ENCODE peak calls at places on chromosome X, in seven cellular contexts. One of them, this sample, is unnamed. For H3K9me3, the result is how much of the 10 kb centered on the place peaks cover.

GRCh38 chrX:78650906-78651437 is 8.2 kb downstream of the RTL3 start:
- DNase-seq in OCI-LY7: no peak
- DNase-seq in mucosa of descending colon: no peak
- DNase-seq in upper lobe of right lung: no peak
- DNase-seq in heart right ventricle: no peak
- DNase-seq in Panc1: no peak
- DNase-seq in AG04450: no peak
- DNase-seq in this sample: no peak

GRCh38 chrX:3263681-3264126 is 82.7 kb downstream of the MXRA5 start:
- DNase-seq in AG04450: no peak
- DNase-seq in OCI-LY7: no peak
- DNase-seq in mucosa of descending colon: no peak
- DNase-seq in Panc1: no peak
- DNase-seq in heart right ventricle: no peak
- DNase-seq in upper lobe of right lung: no peak
- DNase-seq in this sample: no peak

GRCh38 chrX:40434947-40435346 is 145.8 kb upstream of the ATP6AP2 start:
- DNase-seq in Panc1: no peak
- DNase-seq in mucosa of descending colon: no peak
- DNase-seq in AG04450: no peak
- DNase-seq in upper lobe of right lung: no peak
- DNase-seq in heart right ventricle: no peak
- DNase-seq in OCI-LY7: no peak
- DNase-seq in this sample: peak

GRCh38 chrX:10090319-10090718 is 66.5 kb upstream of the CLCN4 start:
- DNase-seq in AG04450: no peak
- DNase-seq in OCI-LY7: no peak
- DNase-seq in upper lobe of right lung: no peak
- DNase-seq in Panc1: no peak
- DNase-seq in heart right ventricle: no peak
- DNase-seq in mucosa of descending colon: no peak
- DNase-seq in this sample: no peak

GRCh38 chrX:48957477-48957826 is at the start of gene OTUD5:
- DNase-seq in Panc1: no peak
- DNase-seq in AG04450: no peak
- DNase-seq in upper lobe of right lung: peak
- DNase-seq in heart right ventricle: peak
- DNase-seq in mucosa of descending colon: peak
- DNase-seq in OCI-LY7: peak
- DNase-seq in this sample: no peak

GRCh38 chrX:131633285-131633917 is 89.5 kb downstream of the OR13H1 start:
- DNase-seq in Panc1: peak
- DNase-seq in OCI-LY7: peak
- DNase-seq in heart right ventricle: peak
- DNase-seq in mucosa of descending colon: no peak
- DNase-seq in AG04450: no peak
- DNase-seq in upper lobe of right lung: no peak
- DNase-seq in this sample: no peak

GRCh38 chrX:148310402-148311200 is 189.8 kb upstream of the AFF2 start:
- DNase-seq in AG04450: no peak
- DNase-seq in upper lobe of right lung: no peak
- DNase-seq in mucosa of descending colon: no peak
- DNase-seq in OCI-LY7: peak
- DNase-seq in heart right ventricle: no peak
- DNase-seq in Panc1: no peak
- DNase-seq in this sample: no peak

GRCh38 chrX:128975716-128976115 is 547.6 kb downstream of the SMARCA1 start:
- DNase-seq in OCI-LY7: peak
- DNase-seq in heart right ventricle: no peak
- DNase-seq in mucosa of descending colon: no peak
- DNase-seq in AG04450: no peak
- DNase-seq in upper lobe of right lung: no peak
- DNase-seq in Panc1: peak
- DNase-seq in this sample: no peak

GRCh38 chrX:17081969-17082368 is 135.5 kb downstream of the REPS2 start:
- DNase-seq in mucosa of descending colon: no peak
- DNase-seq in upper lobe of right lung: no peak
- DNase-seq in heart right ventricle: no peak
- DNase-seq in AG04450: no peak
- DNase-seq in OCI-LY7: no peak
- DNase-seq in Panc1: no peak
- DNase-seq in this sample: no peak

GRCh38 chrX:136196691-136197155 is 49.4 kb downstream of the FHL1 start:
- DNase-seq in heart right ventricle: peak
- DNase-seq in Panc1: no peak
- DNase-seq in AG04450: no peak
- DNase-seq in mucosa of descending colon: no peak
- DNase-seq in upper lobe of right lung: no peak
- DNase-seq in OCI-LY7: no peak
- DNase-seq in this sample: no peak

GRCh38 chrX:150849486-150849885 is 49.0 kb downstream of the CD99L2 start:
- DNase-seq in AG04450: no peak
- DNase-seq in OCI-LY7: no peak
- DNase-seq in upper lobe of right lung: no peak
- DNase-seq in Panc1: no peak
- DNase-seq in heart right ventricle: no peak
- DNase-seq in mucosa of descending colon: no peak
- DNase-seq in this sample: no peak

GRCh38 chrX:104372547-104372946 is 117.8 kb upstream of the ESX1 start:
- DNase-seq in AG04450: no peak
- DNase-seq in OCI-LY7: no peak
- DNase-seq in upper lobe of right lung: no peak
- DNase-seq in mucosa of descending colon: no peak
- DNase-seq in heart right ventricle: no peak
- DNase-seq in Panc1: no peak
- DNase-seq in this sample: no peak

GRCh38 chrX:10235851-10236250 is 79.1 kb downstream of the CLCN4 start:
- DNase-seq in heart right ventricle: no peak
- DNase-seq in Panc1: no peak
- DNase-seq in AG04450: no peak
- DNase-seq in upper lobe of right lung: no peak
- DNase-seq in mucosa of descending colon: no peak
- DNase-seq in OCI-LY7: no peak
- DNase-seq in this sample: peak

GRCh38 chrX:15758140-15758539 is 20.1 kb downstream of the CA5B start:
- DNase-seq in upper lobe of right lung: no peak
- DNase-seq in AG04450: no peak
- DNase-seq in OCI-LY7: no peak
- DNase-seq in heart right ventricle: no peak
- DNase-seq in mucosa of descending colon: no peak
- DNase-seq in Panc1: no peak
- DNase-seq in this sample: no peak

GRCh38 chrX:68186552-68187262 is 246.6 kb downstream of the OPHN1 start:
- DNase-seq in mucosa of descending colon: no peak
- DNase-seq in OCI-LY7: no peak
- DNase-seq in AG04450: no peak
- DNase-seq in heart right ventricle: no peak
- DNase-seq in upper lobe of right lung: no peak
- DNase-seq in Panc1: no peak
- DNase-seq in this sample: no peak

GRCh38 chrX:13339607-13340006 is 19.8 kb upstream of the ATXN3L start:
- DNase-seq in Panc1: no peak
- DNase-seq in mucosa of descending colon: no peak
- DNase-seq in OCI-LY7: no peak
- DNase-seq in AG04450: no peak
- DNase-seq in upper lobe of right lung: no peak
- DNase-seq in heart right ventricle: no peak
- DNase-seq in this sample: no peak

GRCh38 chrX:40864972-40865371 is 129.6 kb upstream of the MED14 start:
- DNase-seq in upper lobe of right lung: no peak
- DNase-seq in OCI-LY7: no peak
- DNase-seq in mucosa of descending colon: no peak
- DNase-seq in Panc1: no peak
- DNase-seq in AG04450: peak
- DNase-seq in heart right ventricle: no peak
- DNase-seq in this sample: no peak

GRCh38 chrX:114903618-114904017 is 113.8 kb downstream of the IL13RA2 start:
- DNase-seq in upper lobe of right lung: no peak
- DNase-seq in OCI-LY7: no peak
- DNase-seq in Panc1: no peak
- DNase-seq in AG04450: no peak
- DNase-seq in heart right ventricle: no peak
- DNase-seq in mucosa of descending colon: no peak
- DNase-seq in this sample: no peak

GRCh38 chrX:148609766-148610698 is 109.6 kb downstream of the AFF2 start:
- DNase-seq in OCI-LY7: peak
- DNase-seq in Panc1: no peak
- DNase-seq in mucosa of descending colon: no peak
- DNase-seq in upper lobe of right lung: no peak
- DNase-seq in heart right ventricle: no peak
- DNase-seq in AG04450: no peak
- DNase-seq in this sample: no peak

GRCh38 chrX:85569096-85569495 is 189.6 kb upstream of the POF1B start:
- DNase-seq in heart right ventricle: no peak
- DNase-seq in Panc1: no peak
- DNase-seq in AG04450: no peak
- DNase-seq in mucosa of descending colon: no peak
- DNase-seq in OCI-LY7: no peak
- DNase-seq in upper lobe of right lung: no peak
- DNase-seq in this sample: no peak

GRCh38 chrX:118240359-118240758 is 105.5 kb upstream of the WDR44 start:
- DNase-seq in AG04450: no peak
- DNase-seq in OCI-LY7: no peak
- DNase-seq in upper lobe of right lung: no peak
- DNase-seq in mucosa of descending colon: no peak
- DNase-seq in Panc1: no peak
- DNase-seq in heart right ventricle: peak
- DNase-seq in this sample: no peak

DNA sequence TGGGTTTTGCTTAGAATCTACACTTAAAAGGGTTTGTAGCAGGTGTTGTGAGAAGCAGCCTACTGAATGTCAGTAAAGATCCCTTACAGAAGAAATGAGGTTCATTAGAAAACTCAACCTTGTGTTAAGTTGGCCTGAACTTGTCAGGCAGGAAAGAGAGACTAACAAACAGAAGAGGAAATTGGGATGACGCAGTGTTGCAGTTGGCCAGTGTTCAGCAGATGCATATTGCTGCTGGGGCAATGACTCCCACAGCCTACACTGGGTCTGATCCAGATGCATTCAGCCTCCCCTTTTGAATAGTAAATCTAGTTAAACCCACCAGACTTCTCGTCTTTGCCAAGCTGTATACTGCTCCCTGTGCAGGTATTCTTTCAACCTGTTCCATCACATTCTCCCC is 409.4 kb downstream of the UBE2NL start:
- DNase-seq in mucosa of descending colon: no peak
- DNase-seq in heart right ventricle: no peak
- DNase-seq in OCI-LY7: no peak
- DNase-seq in upper lobe of right lung: no peak
- DNase-seq in AG04450: no peak
- DNase-seq in Panc1: no peak
- DNase-seq in this sample: no peak
- H3K9me3 ChIP-seq in mucosa of descending colon: under half
- H3K9me3 ChIP-seq in heart right ventricle: under half
- H3K9me3 ChIP-seq in OCI-LY7: under half
- H3K9me3 ChIP-seq in upper lobe of right lung: under half
- H3K9me3 ChIP-seq in AG04450: under half
- H3K9me3 ChIP-seq in Panc1: under half
- H3K9me3 ChIP-seq in this sample: under half

DNA sequence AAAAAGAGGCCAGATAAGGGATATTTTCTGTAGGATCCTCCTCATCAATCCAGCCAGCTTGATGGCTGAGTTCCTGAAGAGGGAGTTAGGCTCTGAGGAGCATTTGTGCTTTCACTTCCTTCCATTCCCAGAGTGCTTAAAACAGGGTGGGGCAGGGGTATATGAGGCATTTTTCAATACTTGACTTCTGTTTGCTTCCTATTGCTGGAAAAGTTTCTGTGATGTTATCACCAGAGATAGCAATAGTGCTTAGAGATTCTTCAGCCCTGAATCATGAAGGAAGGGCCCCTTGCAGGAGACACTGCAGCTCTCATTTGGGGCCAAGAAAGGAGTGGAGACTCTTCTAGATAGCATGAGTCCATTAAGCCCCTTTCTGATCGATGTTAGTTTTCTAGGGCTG is 166.7 kb upstream of the RPS6KA3 start:
- DNase-seq in AG04450: no peak
- DNase-seq in upper lobe of right lung: no peak
- DNase-seq in Panc1: no peak
- DNase-seq in OCI-LY7: no peak
- DNase-seq in heart right ventricle: no peak
- DNase-seq in mucosa of descending colon: no peak
- DNase-seq in this sample: no peak
- H3K9me3 ChIP-seq in AG04450: under half
- H3K9me3 ChIP-seq in upper lobe of right lung: under half
- H3K9me3 ChIP-seq in Panc1: under half
- H3K9me3 ChIP-seq in OCI-LY7: under half
- H3K9me3 ChIP-seq in heart right ventricle: under half
- H3K9me3 ChIP-seq in mucosa of descending colon: under half
- H3K9me3 ChIP-seq in this sample: under half

DNA sequence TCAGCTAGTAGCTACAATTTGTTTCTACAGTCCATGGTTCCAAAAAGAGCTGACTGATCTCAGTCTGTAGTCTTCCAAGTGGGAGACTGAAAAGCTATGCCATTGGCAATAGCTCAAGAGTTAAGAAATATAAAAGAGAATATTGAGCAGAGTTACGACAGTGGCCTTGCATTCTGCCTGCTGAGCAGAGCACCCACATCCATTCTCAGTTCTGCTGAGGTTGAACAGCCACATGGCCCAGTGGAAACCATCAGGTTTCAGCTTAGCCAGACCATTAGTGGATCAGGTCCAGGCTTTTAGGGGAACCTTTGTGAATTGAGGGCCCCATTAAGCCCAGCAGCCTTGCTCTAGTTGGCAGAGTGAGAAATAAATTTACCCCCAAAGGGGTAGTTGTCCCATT is 28.1 kb downstream of the ZNF81 start:
- DNase-seq in mucosa of descending colon: no peak
- DNase-seq in Panc1: no peak
- DNase-seq in OCI-LY7: no peak
- DNase-seq in upper lobe of right lung: no peak
- DNase-seq in AG04450: no peak
- DNase-seq in heart right ventricle: no peak
- DNase-seq in this sample: no peak
- H3K9me3 ChIP-seq in mucosa of descending colon: under half
- H3K9me3 ChIP-seq in Panc1: under half
- H3K9me3 ChIP-seq in OCI-LY7: under half
- H3K9me3 ChIP-seq in upper lobe of right lung: under half
- H3K9me3 ChIP-seq in AG04450: under half
- H3K9me3 ChIP-seq in heart right ventricle: under half
- H3K9me3 ChIP-seq in this sample: under half

GRCh38 chrX:153590961-153591956 is 7.7 kb downstream of the CCNQ start:
- DNase-seq in heart right ventricle: no peak
- DNase-seq in OCI-LY7: peak
- DNase-seq in mucosa of descending colon: no peak
- DNase-seq in upper lobe of right lung: no peak
- DNase-seq in AG04450: no peak
- DNase-seq in Panc1: no peak
- DNase-seq in this sample: no peak

GRCh38 chrX:153595387-153595786 is 3.6 kb downstream of the CCNQ start:
- DNase-seq in AG04450: no peak
- DNase-seq in mucosa of descending colon: no peak
- DNase-seq in Panc1: no peak
- DNase-seq in upper lobe of right lung: no peak
- DNase-seq in heart right ventricle: no peak
- DNase-seq in OCI-LY7: no peak
- DNase-seq in this sample: no peak

GRCh38 chrX:153593811-153594500 is 5.0 kb downstream of the CCNQ start:
- DNase-seq in OCI-LY7: no peak
- DNase-seq in heart right ventricle: no peak
- DNase-seq in AG04450: no peak
- DNase-seq in Panc1: no peak
- DNase-seq in mucosa of descending colon: no peak
- DNase-seq in upper lobe of right lung: no peak
- DNase-seq in this sample: no peak

GRCh38 chrX:153592966-153593688 is 5.8 kb downstream of the CCNQ start:
- DNase-seq in OCI-LY7: no peak
- DNase-seq in heart right ventricle: peak
- DNase-seq in upper lobe of right lung: no peak
- DNase-seq in Panc1: no peak
- DNase-seq in AG04450: no peak
- DNase-seq in mucosa of descending colon: no peak
- DNase-seq in this sample: peak

GRCh38 chrX:153592091-153592833 is 6.7 kb downstream of the CCNQ start:
- DNase-seq in mucosa of descending colon: no peak
- DNase-seq in OCI-LY7: no peak
- DNase-seq in heart right ventricle: no peak
- DNase-seq in Panc1: no peak
- DNase-seq in AG04450: no peak
- DNase-seq in upper lobe of right lung: no peak
- DNase-seq in this sample: no peak
- H3K9me3 ChIP-seq in mucosa of descending colon: under half
- H3K9me3 ChIP-seq in OCI-LY7: under half
- H3K9me3 ChIP-seq in heart right ventricle: under half
- H3K9me3 ChIP-seq in Panc1: under half
- H3K9me3 ChIP-seq in AG04450: under half
- H3K9me3 ChIP-seq in upper lobe of right lung: under half
- H3K9me3 ChIP-seq in this sample: under half

This sample was measured in right cardiac atrium.